ENCODE peak calls at places on chromosome 13, in nine cellular contexts. One of them, this sample, is unnamed.

GRCh38 chr13:86409466-86410241 is 610.4 kb upstream of the SLITRK6 start:
- DNase-seq in H1: no peak
- DNase-seq in neuronal stem cell: no peak
- DNase-seq in A673: no peak
- DNase-seq in pancreas: peak; percentile 27
- DNase-seq in heart left ventricle: no peak
- DNase-seq in naive thymus-derived CD4-positive, alpha-beta T cell: no peak
- DNase-seq in OCI-LY7: no peak
- DNase-seq in uterus: no peak
- DNase-seq in this sample: no peak

GRCh38 chr13:37775871-37776270 is 93.7 kb downstream of the TRPC4 start:
- DNase-seq in OCI-LY7: no peak
- DNase-seq in H1: no peak
- DNase-seq in heart left ventricle: no peak
- DNase-seq in A673: no peak
- DNase-seq in naive thymus-derived CD4-positive, alpha-beta T cell: no peak
- DNase-seq in neuronal stem cell: no peak
- DNase-seq in pancreas: no peak
- DNase-seq in uterus: no peak
- DNase-seq in this sample: no peak

GRCh38 chr13:105997436-105998232 is 537.8 kb downstream of the EFNB2 start:
- DNase-seq in H1: no peak
- DNase-seq in naive thymus-derived CD4-positive, alpha-beta T cell: no peak
- DNase-seq in uterus: no peak
- DNase-seq in pancreas: no peak
- DNase-seq in OCI-LY7: no peak
- DNase-seq in heart left ventricle: no peak
- DNase-seq in A673: peak; percentile 43
- DNase-seq in neuronal stem cell: no peak
- DNase-seq in this sample: no peak

GRCh38 chr13:106568225-106569003 is 477 bp upstream of the ARGLU1 start:
- DNase-seq in A673: no peak
- DNase-seq in OCI-LY7: peak; percentile 10
- DNase-seq in naive thymus-derived CD4-positive, alpha-beta T cell: no peak
- DNase-seq in neuronal stem cell: no peak
- DNase-seq in pancreas: no peak
- DNase-seq in heart left ventricle: no peak
- DNase-seq in uterus: no peak
- DNase-seq in H1: no peak
- DNase-seq in this sample: no peak

GRCh38 chr13:30862707-30863106 is 43.4 kb upstream of the MEDAG start:
- DNase-seq in neuronal stem cell: no peak
- DNase-seq in H1: no peak
- DNase-seq in A673: no peak
- DNase-seq in heart left ventricle: no peak
- DNase-seq in naive thymus-derived CD4-positive, alpha-beta T cell: no peak
- DNase-seq in pancreas: peak; percentile 69
- DNase-seq in OCI-LY7: no peak
- DNase-seq in uterus: peak; percentile 75
- DNase-seq in this sample: peak; percentile 39

GRCh38 chr13:70310720-70311119 is 202.5 kb upstream of the KLHL1 start:
- DNase-seq in OCI-LY7: peak; percentile 0
- DNase-seq in A673: peak; percentile 47
- DNase-seq in naive thymus-derived CD4-positive, alpha-beta T cell: no peak
- DNase-seq in neuronal stem cell: peak; percentile 18
- DNase-seq in heart left ventricle: no peak
- DNase-seq in uterus: no peak
- DNase-seq in H1: no peak
- DNase-seq in pancreas: no peak
- DNase-seq in this sample: no peak

GRCh38 chr13:23953860-23954512 is 56.7 kb upstream of the C1QTNF9B start:
- DNase-seq in OCI-LY7: no peak
- DNase-seq in H1: no peak
- DNase-seq in uterus: no peak
- DNase-seq in A673: no peak
- DNase-seq in naive thymus-derived CD4-positive, alpha-beta T cell: no peak
- DNase-seq in pancreas: peak; percentile 35
- DNase-seq in heart left ventricle: no peak
- DNase-seq in neuronal stem cell: no peak
- DNase-seq in this sample: no peak

GRCh38 chr13:99316657-99317244 is 9.6 kb upstream of the GPR183 start:
- DNase-seq in heart left ventricle: no peak
- DNase-seq in OCI-LY7: no peak
- DNase-seq in naive thymus-derived CD4-positive, alpha-beta T cell: no peak
- DNase-seq in uterus: no peak
- DNase-seq in H1: no peak
- DNase-seq in neuronal stem cell: no peak
- DNase-seq in A673: no peak
- DNase-seq in pancreas: no peak
- DNase-seq in this sample: peak; percentile 32

GRCh38 chr13:53206455-53206854 is 177.8 kb downstream of the OLFM4 start:
- DNase-seq in uterus: no peak
- DNase-seq in H1: no peak
- DNase-seq in neuronal stem cell: no peak
- DNase-seq in pancreas: no peak
- DNase-seq in A673: peak; percentile 45
- DNase-seq in naive thymus-derived CD4-positive, alpha-beta T cell: no peak
- DNase-seq in OCI-LY7: peak; percentile 1
- DNase-seq in heart left ventricle: no peak
- DNase-seq in this sample: no peak

GRCh38 chr13:26923824-26924605 is 163.4 kb upstream of the GPR12 start:
- DNase-seq in uterus: no peak
- DNase-seq in pancreas: no peak
- DNase-seq in heart left ventricle: no peak
- DNase-seq in A673: peak; percentile 4
- DNase-seq in H1: no peak
- DNase-seq in OCI-LY7: no peak
- DNase-seq in naive thymus-derived CD4-positive, alpha-beta T cell: no peak
- DNase-seq in neuronal stem cell: no peak
- DNase-seq in this sample: no peak

GRCh38 chr13:98105929-98106336 is 37.0 kb upstream of the FARP1 start:
- DNase-seq in heart left ventricle: peak; percentile 45
- DNase-seq in OCI-LY7: no peak
- DNase-seq in neuronal stem cell: no peak
- DNase-seq in pancreas: no peak
- DNase-seq in uterus: no peak
- DNase-seq in A673: peak; percentile 33
- DNase-seq in H1: no peak
- DNase-seq in naive thymus-derived CD4-positive, alpha-beta T cell: no peak
- DNase-seq in this sample: no peak

GRCh38 chr13:76830805-76831204 is 55.4 kb downstream of the KCTD12 start:
- DNase-seq in heart left ventricle: no peak
- DNase-seq in H1: no peak
- DNase-seq in pancreas: no peak
- DNase-seq in A673: no peak
- DNase-seq in neuronal stem cell: no peak
- DNase-seq in uterus: no peak
- DNase-seq in naive thymus-derived CD4-positive, alpha-beta T cell: no peak
- DNase-seq in OCI-LY7: no peak
- DNase-seq in this sample: no peak

GRCh38 chr13:74464656-74465055 is 330.5 kb upstream of the KLF12 start:
- DNase-seq in neuronal stem cell: no peak
- DNase-seq in uterus: no peak
- DNase-seq in OCI-LY7: no peak
- DNase-seq in A673: peak; percentile 92
- DNase-seq in H1: no peak
- DNase-seq in pancreas: no peak
- DNase-seq in heart left ventricle: peak; percentile 24
- DNase-seq in naive thymus-derived CD4-positive, alpha-beta T cell: no peak
- DNase-seq in this sample: no peak

GRCh38 chr13:52954838-52955237 is 73.8 kb upstream of the OLFM4 start:
- DNase-seq in neuronal stem cell: no peak
- DNase-seq in naive thymus-derived CD4-positive, alpha-beta T cell: no peak
- DNase-seq in OCI-LY7: no peak
- DNase-seq in pancreas: no peak
- DNase-seq in heart left ventricle: no peak
- DNase-seq in A673: no peak
- DNase-seq in uterus: no peak
- DNase-seq in H1: peak; percentile 38
- DNase-seq in this sample: no peak

GRCh38 chr13:24199016-24199415 is 38.5 kb downstream of the SPATA13 start:
- DNase-seq in A673: no peak
- DNase-seq in H1: no peak
- DNase-seq in uterus: peak; percentile 56
- DNase-seq in neuronal stem cell: no peak
- DNase-seq in heart left ventricle: no peak
- DNase-seq in OCI-LY7: no peak
- DNase-seq in naive thymus-derived CD4-positive, alpha-beta T cell: no peak
- DNase-seq in pancreas: no peak
- DNase-seq in this sample: no peak

GRCh38 chr13:27130223-27131015 is 41.2 kb downstream of the USP12 start:
- DNase-seq in H1: no peak
- DNase-seq in OCI-LY7: no peak
- DNase-seq in A673: no peak
- DNase-seq in naive thymus-derived CD4-positive, alpha-beta T cell: no peak
- DNase-seq in pancreas: no peak
- DNase-seq in neuronal stem cell: no peak
- DNase-seq in heart left ventricle: no peak
- DNase-seq in uterus: no peak
- DNase-seq in this sample: no peak

GRCh38 chr13:34303346-34303745 is 485.4 kb downstream of the RFC3 start:
- DNase-seq in pancreas: no peak
- DNase-seq in OCI-LY7: no peak
- DNase-seq in A673: no peak
- DNase-seq in heart left ventricle: no peak
- DNase-seq in neuronal stem cell: no peak
- DNase-seq in H1: no peak
- DNase-seq in uterus: no peak
- DNase-seq in naive thymus-derived CD4-positive, alpha-beta T cell: no peak
- DNase-seq in this sample: no peak

GRCh38 chr13:24104723-24105122 is 55.8 kb upstream of the SPATA13 start:
- DNase-seq in OCI-LY7: peak; percentile 39
- DNase-seq in A673: no peak
- DNase-seq in pancreas: no peak
- DNase-seq in naive thymus-derived CD4-positive, alpha-beta T cell: no peak
- DNase-seq in H1: no peak
- DNase-seq in neuronal stem cell: no peak
- DNase-seq in uterus: no peak
- DNase-seq in heart left ventricle: no peak
- DNase-seq in this sample: no peak

DNA sequence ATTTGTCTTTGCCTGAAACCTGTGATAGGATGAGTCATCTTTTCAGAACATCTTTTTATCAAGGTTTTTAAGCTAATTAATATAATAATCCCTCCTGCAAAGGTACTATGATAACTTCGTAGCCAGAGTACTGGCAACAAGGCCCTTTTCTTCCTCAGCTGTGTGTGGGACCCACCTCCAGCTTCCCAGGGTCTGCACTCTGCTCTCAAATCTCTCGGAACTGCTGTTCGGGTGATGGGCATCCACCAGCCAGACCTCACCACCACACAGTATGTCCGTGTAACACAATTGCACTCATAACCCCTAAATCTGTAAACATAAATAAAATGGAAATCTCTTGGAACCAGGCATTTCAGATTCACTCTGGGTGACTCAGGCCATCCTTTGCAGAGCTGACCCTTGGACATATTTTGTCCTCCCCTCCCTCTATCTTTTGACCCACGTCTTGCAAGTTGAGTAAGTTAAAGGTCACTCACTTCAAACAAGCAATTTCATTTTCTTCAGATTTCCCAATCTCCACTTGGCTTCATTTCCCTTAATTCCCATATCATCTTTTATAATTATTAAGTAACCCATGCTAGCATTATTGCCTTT is 29.5 kb downstream of the COL4A1 start:
- DNase-seq in A673: no peak
- DNase-seq in naive thymus-derived CD4-positive, alpha-beta T cell: no peak
- DNase-seq in OCI-LY7: no peak
- DNase-seq in neuronal stem cell: no peak
- DNase-seq in pancreas: no peak
- DNase-seq in H1: no peak
- DNase-seq in uterus: no peak
- DNase-seq in heart left ventricle: peak; percentile 1
- DNase-seq in this sample: no peak
- H3K27ac ChIP-seq in A673: no peak overlapping the region
- H3K27ac ChIP-seq in naive thymus-derived CD4-positive, alpha-beta T cell: no peak overlapping the region
- H3K27ac ChIP-seq in OCI-LY7: no peak overlapping the region
- H3K27ac ChIP-seq in neuronal stem cell: no peak overlapping the region
- H3K27ac ChIP-seq in pancreas: no peak overlapping the region
- H3K27ac ChIP-seq in H1: no peak overlapping the region
- H3K27ac ChIP-seq in uterus: peak overlapping the region; percentile 45
- H3K27ac ChIP-seq in heart left ventricle: peak overlapping the region; percentile 14
- H3K27ac ChIP-seq in this sample: peak overlapping the region; percentile 20

GRCh38 chr13:19845758-19846157 is 17.7 kb downstream of the ZMYM5 start:
- DNase-seq in A673: peak; percentile 68
- DNase-seq in H1: no peak
- DNase-seq in uterus: peak; percentile 40
- DNase-seq in OCI-LY7: no peak
- DNase-seq in pancreas: no peak
- DNase-seq in naive thymus-derived CD4-positive, alpha-beta T cell: no peak
- DNase-seq in neuronal stem cell: no peak
- DNase-seq in heart left ventricle: no peak
- DNase-seq in this sample: no peak
- H3K36me3 ChIP-seq in A673: peaks cover 26% of the 10 kb centered on the region
- H3K36me3 ChIP-seq in H1: no peaks in the 10 kb centered on the region
- H3K36me3 ChIP-seq in uterus: no peaks in the 10 kb centered on the region
- H3K36me3 ChIP-seq in OCI-LY7: peaks cover 83% of the 10 kb centered on the region
- H3K36me3 ChIP-seq in pancreas: no peaks in the 10 kb centered on the region
- H3K36me3 ChIP-seq in naive thymus-derived CD4-positive, alpha-beta T cell: no peaks in the 10 kb centered on the region
- H3K36me3 ChIP-seq in neuronal stem cell: peaks cover 89% of the 10 kb centered on the region
- H3K36me3 ChIP-seq in heart left ventricle: peaks cover 6% of the 10 kb centered on the region
- H3K36me3 ChIP-seq in this sample: peaks cover 12% of the 10 kb centered on the region

GRCh38 chr13:40565282-40566148 is 100.9 kb downstream of the FOXO1 start:
- DNase-seq in H1: no peak
- DNase-seq in heart left ventricle: no peak
- DNase-seq in OCI-LY7: no peak
- DNase-seq in A673: no peak
- DNase-seq in naive thymus-derived CD4-positive, alpha-beta T cell: no peak
- DNase-seq in neuronal stem cell: no peak
- DNase-seq in pancreas: no peak
- DNase-seq in uterus: no peak
- DNase-seq in this sample: no peak
- H3K4me1 ChIP-seq in H1: peaks cover 19% of the 10 kb centered on the region
- H3K4me1 ChIP-seq in heart left ventricle: peaks cover 79% of the 10 kb centered on the region
- H3K4me1 ChIP-seq in OCI-LY7: peaks cover 73% of the 10 kb centered on the region
- H3K4me1 ChIP-seq in A673: no peaks in the 10 kb centered on the region
- H3K4me1 ChIP-seq in naive thymus-derived CD4-positive, alpha-beta T cell: peaks cover 38% of the 10 kb centered on the region
- H3K4me1 ChIP-seq in neuronal stem cell: peaks cover 2% of the 10 kb centered on the region
- H3K4me1 ChIP-seq in pancreas: peaks cover 43% of the 10 kb centered on the region
- H3K4me1 ChIP-seq in uterus: peaks cover 10% of the 10 kb centered on the region
- H3K4me1 ChIP-seq in this sample: peaks cover 93% of the 10 kb centered on the region

DNA sequence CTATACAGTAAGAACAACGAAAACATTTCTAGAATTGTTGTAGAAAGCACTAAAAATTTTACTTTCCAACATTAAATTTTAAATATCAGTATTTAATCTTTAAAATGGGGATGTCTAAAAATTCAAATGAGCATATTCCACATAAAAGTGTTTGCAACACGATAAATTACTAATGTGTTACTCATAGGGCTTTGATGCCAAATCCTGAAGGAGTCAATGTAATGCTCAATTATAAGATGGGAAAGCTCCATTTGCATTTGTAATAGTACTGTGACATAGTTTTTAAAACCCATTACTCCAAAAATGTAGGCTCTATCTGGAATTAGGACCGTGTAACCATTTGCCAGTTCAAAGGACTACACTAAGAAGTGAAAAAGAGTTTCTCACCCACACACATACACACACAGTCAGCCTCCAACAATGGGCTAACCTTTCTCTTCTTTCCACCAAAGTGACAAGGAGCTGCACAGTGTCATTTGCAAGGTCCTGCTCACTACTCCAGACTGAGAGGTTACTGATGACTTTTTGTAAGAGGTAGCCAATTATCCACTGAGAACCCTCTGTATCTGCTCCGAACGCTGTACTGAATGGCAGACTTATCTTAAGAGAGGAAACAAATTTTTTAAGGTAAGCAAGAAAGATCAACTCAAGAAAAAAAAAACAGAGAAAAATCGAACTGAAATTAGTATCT is 26.1 kb upstream of the EEF1AKMT1 start:
- DNase-seq in uterus: no peak
- DNase-seq in H1: no peak
- DNase-seq in A673: no peak
- DNase-seq in neuronal stem cell: no peak
- DNase-seq in heart left ventricle: no peak
- DNase-seq in naive thymus-derived CD4-positive, alpha-beta T cell: no peak
- DNase-seq in OCI-LY7: no peak
- DNase-seq in pancreas: no peak
- DNase-seq in this sample: no peak
- H3K27ac ChIP-seq in uterus: no peak overlapping the region
- H3K27ac ChIP-seq in H1: no peak overlapping the region
- H3K27ac ChIP-seq in A673: no peak overlapping the region
- H3K27ac ChIP-seq in neuronal stem cell: no peak overlapping the region
- H3K27ac ChIP-seq in heart left ventricle: no peak overlapping the region
- H3K27ac ChIP-seq in naive thymus-derived CD4-positive, alpha-beta T cell: no peak overlapping the region
- H3K27ac ChIP-seq in OCI-LY7: no peak overlapping the region
- H3K27ac ChIP-seq in pancreas: no peak overlapping the region
- H3K27ac ChIP-seq in this sample: peak overlapping the region; percentile 67

This sample was measured in gastrocnemius medialis.